ENCODE peak calls at places on chromosomes 4 and X, in six cellular contexts. Y is GM12878, V is K562, G is SK-N-SH, J is HepG2, K is GM12891. L is an unnamed sample.

GRCh38 chr4:75769044-75769443 is 44.7 kb downstream of the USO1 start:
- DNase-seq in V (no peak), K (no peak), J (no peak), Y (no peak), G (no peak), L (no peak)

GRCh38 chr4:40721730-40722171 is 28.0 kb upstream of the NSUN7 start:
- DNase-seq in K (no peak), Y (no peak), G (no peak), V (no peak), J (peak), L (no peak)

GRCh38 chr4:81378398-81378797 is 93.3 kb downstream of the RASGEF1B start:
- DNase-seq in Y (no peak), G (no peak), K (no peak), V (no peak), J (no peak), L (no peak)

GRCh38 chr4:24686866-24687672 is 102.7 kb upstream of the DHX15 start:
- DNase-seq in J (peak), G (peak), K (no peak), Y (no peak), V (peak), L (no peak)

GRCh38 chr4:6125103-6125651 is 75.2 kb downstream of the JAKMIP1 start:
- DNase-seq in Y (no peak), J (no peak), G (no peak), K (no peak), V (no peak), L (no peak)

GRCh38 chr4:103754844-103755243 is 35.1 kb upstream of the TACR3 start:
- DNase-seq in V (no peak), Y (no peak), G (no peak), J (peak), K (no peak), L (no peak)

GRCh38 chr4:38283724-38284123 is 323.5 kb downstream of the PTTG2 start:
- DNase-seq in G (no peak), Y (no peak), J (no peak), V (no peak), K (no peak), L (no peak)

GRCh38 chr4:109298279-109299010 is 4.0 kb downstream of the COL25A1 start:
- DNase-seq in K (peak), V (peak), G (peak), J (no peak), Y (no peak), L (no peak)

GRCh38 chr4:5054532-5054931 is 3.3 kb downstream of the STK32B start:
- DNase-seq in J (peak), K (no peak), G (no peak), Y (no peak), V (no peak), L (no peak)

GRCh38 chr4:24515698-24516097 is 68.7 kb downstream of the DHX15 start:
- DNase-seq in Y (no peak), J (no peak), K (no peak), V (no peak), G (no peak), L (no peak)

GRCh38 chr4:71184195-71184781 is 154.5 kb upstream of the SLC4A4 start:
- DNase-seq in V (peak), G (peak), Y (peak), J (peak), K (peak), L (peak)

GRCh38 chrX:2587146-2587545 is 86.4 kb upstream of the DHRSX start:
- DNase-seq in J (no peak), K (no peak), Y (no peak), V (no peak), G (no peak), L (no peak)

GRCh38 chrX:118148737-118149136 is 32.1 kb upstream of the KLHL13 start:
- DNase-seq in K (no peak), G (no peak), Y (no peak), J (no peak), V (no peak), L (no peak)

GRCh38 chr4:74823194-74823593 is 28.9 kb upstream of the BTC start:
- DNase-seq in J (no peak), Y (no peak), K (no peak), V (no peak), G (no peak), L (no peak)

GRCh38 chrX:105315301-105315700 is 94.8 kb upstream of the TEX13A start:
- DNase-seq in V (no peak), Y (no peak), K (no peak), J (no peak), G (no peak), L (no peak)

GRCh38 chr4:142645478-142646108 is 200.5 kb downstream of the INPP4B start:
- DNase-seq in V (no peak), K (no peak), J (no peak), Y (no peak), G (no peak), L (no peak)
- TF ChIP-seq TAF1 in V (no peak), K (no peak), J (no peak), Y (no peak), G (no peak), L (no peak)

GRCh38 chr4:14169460-14169859 is 541.9 kb upstream of the BOD1L1 start:
- DNase-seq in Y (no peak), G (no peak), J (no peak), K (no peak), V (no peak), L (no peak)
- TF ChIP-seq TAF1 in Y (no peak), G (no peak), J (no peak), K (no peak), V (no peak), L (no peak)

GRCh38 chr4:113576947-113577678 is 184.4 kb downstream of the CAMK2D start:
- DNase-seq in Y (no peak), V (no peak), J (no peak), G (no peak), K (no peak), L (no peak)
- TF ChIP-seq TAF1 in Y (no peak), V (no peak), J (no peak), G (no peak), K (no peak), L (no peak)

DNA sequence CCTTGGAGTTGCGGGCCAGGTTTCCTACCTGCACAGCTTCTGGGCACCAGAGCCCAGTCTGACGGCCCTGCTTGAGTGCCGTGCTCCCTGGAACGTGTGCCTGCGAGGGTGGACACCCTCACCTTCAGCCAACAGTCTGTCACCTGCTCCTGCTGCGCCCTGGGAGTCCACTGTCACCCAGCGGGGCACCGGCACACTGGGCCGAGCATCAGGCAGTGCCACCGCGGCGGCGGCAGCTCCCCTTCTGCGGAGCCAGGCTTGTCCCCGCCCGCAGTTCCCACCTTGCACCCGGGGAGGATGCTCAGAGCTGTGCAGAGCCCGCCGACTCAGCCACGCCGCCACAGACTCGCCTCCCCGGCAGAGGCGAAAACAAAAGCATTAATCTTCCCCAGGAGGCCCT is 86.9 kb downstream of the ABLIM2 start:
- DNase-seq in J (no peak), K (no peak), Y (no peak), V (no peak), G (no peak), L (no peak)
- TF ChIP-seq TAF1 in J (no peak), K (no peak), Y (no peak), V (no peak), G (no peak), L (no peak)

GRCh38 chrX:17488036-17488435 is 113.0 kb downstream of the NHS start:
- DNase-seq in Y (no peak), G (no peak), J (no peak), V (no peak), K (no peak), L (no peak)
- TF ChIP-seq TAF1 in Y (no peak), G (no peak), J (no peak), V (no peak), K (no peak), L (no peak)

GRCh38 chr4:84956014-84956413 is 10.5 kb downstream of the WDFY3 start:
- DNase-seq in V (no peak), G (no peak), K (no peak), J (no peak), Y (no peak), L (no peak)
- TF ChIP-seq TAF1 in V (no peak), G (no peak), K (no peak), J (no peak), Y (no peak), L (no peak)

DNA sequence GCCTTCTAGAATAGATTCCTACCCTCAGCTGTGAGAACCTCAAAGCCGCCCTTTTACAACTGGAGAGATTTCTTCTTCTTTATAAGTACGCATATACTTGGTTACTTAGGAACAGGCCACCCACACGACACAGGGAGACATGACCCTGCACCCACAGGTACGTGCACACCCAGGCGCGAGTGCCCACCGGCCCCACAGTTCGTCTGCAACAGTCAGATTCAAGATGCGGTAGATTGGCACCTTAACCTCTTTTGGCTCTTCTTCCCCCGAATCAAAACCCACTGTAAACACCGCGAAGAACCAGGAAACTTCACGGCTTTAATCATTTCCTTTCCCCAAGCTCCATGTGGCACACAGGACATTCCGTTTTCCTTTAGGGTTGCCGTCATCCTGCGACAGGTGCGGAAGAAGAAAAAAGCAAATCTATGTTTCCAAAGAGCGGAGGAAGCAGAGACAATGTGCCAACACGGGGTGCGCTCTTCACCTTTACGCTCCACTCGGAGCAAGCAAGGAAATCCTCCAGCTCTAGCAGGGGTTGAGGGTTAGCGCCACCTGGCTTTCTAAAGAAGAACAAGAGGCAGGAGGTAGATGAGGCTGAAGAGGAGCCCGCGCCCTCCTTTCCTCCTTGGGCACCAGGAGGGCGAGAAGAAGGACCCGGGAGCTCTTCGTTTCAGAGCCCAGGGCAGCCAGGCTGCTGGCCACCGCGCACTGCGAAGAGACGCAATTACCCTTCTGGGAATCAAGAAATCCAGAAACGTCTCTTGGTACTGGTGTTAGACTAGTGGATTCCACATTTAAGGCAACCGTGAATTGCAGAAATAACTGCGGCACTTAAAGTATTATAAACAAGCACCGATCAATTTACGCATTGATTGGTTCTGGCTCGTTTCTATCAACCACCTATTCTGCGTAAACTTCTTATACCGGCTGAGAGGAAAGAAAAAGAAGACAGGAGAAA is 35.7 kb downstream of the HAND2 start:
- DNase-seq in J (peak), Y (peak), K (no peak), V (peak), G (no peak), L (no peak)
- TF ChIP-seq TAF1 in J (no peak), Y (no peak), K (no peak), V (no peak), G (no peak), L (no peak)

L was measured in GM12892.